ENCODE peak calls at places on chromosome 10, in four cellular contexts. T is A673; G is suprapubic skin; X is stimulated activated CD8-positive, alpha-beta memory T cell treated with anti-CD3 and anti-CD28 coated beads, Interleukin-2, amount 100 ng/mL, for 48 hours. C is an unnamed sample.

GRCh38 chr10:112183329-112184051 is at the start of gene GPAM:
- DNase-seq in T (peak; percentile 94), G (peak; percentile 97), X (peak; percentile 98), C (peak; percentile 94)

GRCh38 chr10:73517166-73517888 is 21.5 kb upstream of the PPP3CB start:
- DNase-seq in T (no peak), G (no peak), X (no peak), C (no peak)

GRCh38 chr10:17068953-17069352 is 60.7 kb downstream of the CUBN start:
- DNase-seq in T (no peak), G (no peak), X (no peak), C (no peak)

GRCh38 chr10:511101-511848 is 178.2 kb downstream of the DIP2C start:
- DNase-seq in T (peak; percentile 94), G (peak; percentile 95), X (peak; percentile 76), C (peak; percentile 36)

GRCh38 chr10:42952931-42953683 is 123.8 kb upstream of the RET start:
- DNase-seq in T (no peak), G (peak; percentile 66), X (no peak), C (no peak)

GRCh38 chr10:15349133-15349532 is 22.0 kb downstream of the FAM171A1 start:
- DNase-seq in T (no peak), G (no peak), X (no peak), C (no peak)

GRCh38 chr10:72331575-72332422 is 22.9 kb downstream of the DNAJB12 start:
- DNase-seq in T (peak; percentile 91), G (no peak), X (peak; percentile 92), C (peak; percentile 77)

GRCh38 chr10:43060291-43060690 is 16.6 kb upstream of the RET start:
- DNase-seq in T (no peak), G (no peak), X (no peak), C (no peak)

GRCh38 chr10:12262278-12262981 is 66.4 kb downstream of the CDC123 start:
- DNase-seq in T (no peak), G (no peak), X (no peak), C (no peak)

GRCh38 chr10:5873515-5873995 is 16.1 kb downstream of the ANKRD16 start:
- DNase-seq in T (peak; percentile 81), G (no peak), X (peak; percentile 49), C (no peak)

GRCh38 chr10:60570941-60571340 is 181.3 kb upstream of the ANK3 start:
- DNase-seq in T (no peak), G (no peak), X (no peak), C (no peak)

GRCh38 chr10:7666253-7667023 is at the start of gene ITIH5:
- DNase-seq in T (no peak), G (no peak), X (no peak), C (no peak)

GRCh38 chr10:35005868-35006267 is 84.3 kb downstream of the CUL2 start:
- DNase-seq in T (peak; percentile 67), G (no peak), X (no peak), C (no peak)